ENCODE peak calls at places on chromosomes 2 and 18, in four cellular contexts. Z is PC-3, M is PC-9, K is fibroblast of lung. B is an unnamed sample.

GRCh38 chr2:240323601-240324291 is 111.7 kb upstream of the GPC1 start:
- DNase-seq in Z (no peak), M (no peak), K (no peak), B (no peak)

GRCh38 chr2:174561283-174562275 is 36.0 kb downstream of the WIPF1 start:
- DNase-seq in Z (no peak), M (no peak), K (peak; percentile 86), B (no peak)

GRCh38 chr2:168320267-168320666 is 72.9 kb upstream of the STK39 start:
- DNase-seq in Z (peak; percentile 73), M (no peak), K (no peak), B (peak; percentile 75)

GRCh38 chr2:109446531-109447131 is 167.1 kb downstream of the SEPTIN10 start:
- DNase-seq in Z (no peak), M (no peak), K (no peak), B (no peak)

GRCh38 chr2:108922141-108922915 is 66.7 kb downstream of the EDAR start:
- DNase-seq in Z (peak; percentile 80), M (peak; percentile 61), K (no peak), B (peak; percentile 91)

GRCh38 chr2:158120102-158120501 is 18.4 kb downstream of the UPP2 start:
- DNase-seq in Z (peak; percentile 30), M (no peak), K (no peak), B (no peak)

GRCh38 chr18:63260075-63260754 is 59.4 kb downstream of the BCL2 start:
- DNase-seq in Z (no peak), M (no peak), K (no peak), B (no peak)

GRCh38 chr2:39723946-39724827 is 54.9 kb downstream of the THUMPD2 start:
- DNase-seq in Z (no peak), M (no peak), K (no peak), B (no peak)

GRCh38 chr18:58411323-58411722 is 217.6 kb downstream of the ALPK2 start:
- DNase-seq in Z (no peak), M (no peak), K (no peak), B (no peak)

GRCh38 chr2:206392118-206392517 is 51.2 kb upstream of the ADAM23 start:
- DNase-seq in Z (peak; percentile 67), M (peak; percentile 24), K (peak; percentile 56), B (peak; percentile 55)

GRCh38 chr2:70750320-70750719 is 17.7 kb downstream of the ADD2 start:
- DNase-seq in Z (no peak), M (no peak), K (no peak), B (no peak)

GRCh38 chr18:371616-371998 is 103.8 kb upstream of the THOC1 start:
- DNase-seq in Z (no peak), M (no peak), K (no peak), B (no peak)

GRCh38 chr18:72336786-72337185 is 207.4 kb downstream of the CBLN2 start:
- DNase-seq in Z (no peak), M (no peak), K (no peak), B (no peak)

GRCh38 chr2:132448771-132449170 is 32.2 kb downstream of the GPR39 start:
- DNase-seq in Z (peak; percentile 66), M (no peak), K (peak; percentile 64), B (no peak)

GRCh38 chr18:62844850-62845643 is 129.7 kb downstream of the PHLPP1 start:
- DNase-seq in Z (no peak), M (no peak), K (no peak), B (no peak)

GRCh38 chr2:169159686-169160085 is 90.3 kb downstream of the DHRS9 start:
- DNase-seq in Z (no peak), M (no peak), K (no peak), B (no peak)

GRCh38 chr2:171522804-171523338 is 597 bp downstream of the CYBRD1 start:
- DNase-seq in Z (no peak), M (no peak), K (no peak), B (peak; percentile 32)

GRCh38 chr2:168896783-168897182 is 4.3 kb upstream of the G6PC2 start:
- DNase-seq in Z (no peak), M (no peak), K (no peak), B (no peak)

GRCh38 chr18:67300498-67300897 is 216.0 kb downstream of the DSEL start:
- DNase-seq in Z (no peak), M (no peak), K (no peak), B (peak; percentile 5)

GRCh38 chr2:104088745-104089144 is 765.2 kb upstream of the POU3F3 start:
- DNase-seq in Z (no peak), M (no peak), K (no peak), B (no peak)

GRCh38 chr2:233912799-233913423 is 4.3 kb upstream of the TRPM8 start:
- DNase-seq in Z (peak; percentile 48), M (peak; percentile 54), K (peak; percentile 31), B (peak; percentile 38)

GRCh38 chr18:12990662-12990976 is 543 bp upstream of the CEP192 start:
- DNase-seq in Z (no peak), M (no peak), K (no peak), B (no peak)

GRCh38 chr2:128591841-128592822 is 273.5 kb upstream of the HS6ST1 start:
- DNase-seq in Z (no peak), M (no peak), K (no peak), B (no peak)

GRCh38 chr2:239648607-239649006 is 247.8 kb upstream of the HDAC4 start:
- DNase-seq in Z (no peak), M (no peak), K (no peak), B (no peak)

GRCh38 chr2:239518286-239519080 is 117.7 kb upstream of the HDAC4 start:
- DNase-seq in Z (no peak), M (no peak), K (no peak), B (no peak)

GRCh38 chr2:67476808-67477790 is 80.0 kb downstream of the ETAA1 start:
- DNase-seq in Z (peak; percentile 76), M (no peak), K (peak; percentile 83), B (peak; percentile 41)

GRCh38 chr18:74389161-74389927 is 67.8 kb downstream of the DIPK1C start:
- DNase-seq in Z (no peak), M (no peak), K (no peak), B (no peak)

GRCh38 chr18:79680100-79680879 is 687 bp downstream of the CTDP1 start:
- DNase-seq in Z (peak; percentile 58), M (peak; percentile 14), K (peak; percentile 45), B (peak; percentile 44)

GRCh38 chr2:188399159-188399558 is 107.5 kb downstream of the GULP1 start:
- DNase-seq in Z (no peak), M (no peak), K (peak; percentile 26), B (no peak)

GRCh38 chr2:5694016-5694690 is 2.0 kb downstream of the SOX11 start:
- DNase-seq in Z (no peak), M (no peak), K (peak; percentile 27), B (no peak)

GRCh38 chr2:71389379-71390072 is 57.9 kb downstream of the ZNF638 start:
- DNase-seq in Z (no peak), M (no peak), K (no peak), B (no peak)

GRCh38 chr2:179861777-179862117 is 335 bp upstream of the ZNF385B start:
- DNase-seq in Z (peak; percentile 20), M (no peak), K (peak; percentile 19), B (peak; percentile 2)
- TF ChIP-seq EZH2 in Z (no peak), M (no peak), K (no peak), B (peak; percentile 51)

GRCh38 chr18:38940863-38941531 is 1375.4 kb upstream of the CELF4 start:
- DNase-seq in Z (peak; percentile 75), M (peak; percentile 15), K (peak; percentile 69), B (peak; percentile 98)
- H2AFZ ChIP-seq in Z (no peak overlapping the region), M (peak overlapping the region; percentile 74), K (no peak overlapping the region), B (no peak overlapping the region)

GRCh38 chr2:56985609-56986008 is 801.8 kb downstream of the CCDC85A start:
- DNase-seq in Z (no peak), M (no peak), K (peak; percentile 2), B (no peak)

DNA sequence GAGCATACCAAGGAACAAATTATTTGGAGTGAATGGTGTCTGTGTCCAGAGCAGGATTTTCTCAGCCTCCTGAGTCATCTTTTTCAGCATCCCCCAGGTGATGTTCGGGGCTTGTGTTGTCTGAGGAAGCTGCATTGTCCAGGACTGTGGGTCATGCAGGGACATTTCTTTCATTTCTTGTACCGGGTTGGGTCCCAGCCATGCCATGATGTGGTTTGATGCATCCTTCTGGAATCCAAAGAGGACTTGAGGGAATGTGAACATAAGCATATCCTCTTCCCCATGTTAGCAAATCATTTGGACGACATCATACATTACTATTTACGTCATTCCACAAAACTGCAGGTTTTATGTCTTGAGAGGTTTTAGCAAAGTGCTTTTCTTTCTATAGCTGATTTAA is 797.8 kb downstream of the CCDC85A start:
- DNase-seq in Z (peak; percentile 5), M (no peak), K (no peak), B (peak; percentile 2)
- TF ChIP-seq EZH2 in Z (no peak), M (no peak), K (no peak), B (no peak)

GRCh38 chr2:1782514-1782913 is 38.2 kb upstream of the PXDN start:
- DNase-seq in Z (no peak), M (no peak), K (no peak), B (no peak)
- H2AFZ ChIP-seq in Z (no peak overlapping the region), M (no peak overlapping the region), K (no peak overlapping the region), B (no peak overlapping the region)

GRCh38 chr2:10717630-10718029 is 3.8 kb upstream of the ATP6V1C2 start:
- DNase-seq in Z (peak; percentile 91), M (peak; percentile 74), K (peak; percentile 51), B (peak; percentile 85)

GRCh38 chr2:10720306-10720705 is 1.1 kb upstream of the ATP6V1C2 start:
- DNase-seq in Z (peak; percentile 57), M (no peak), K (no peak), B (peak; percentile 67)

GRCh38 chr2:10720983-10721343 is 467 bp upstream of the ATP6V1C2 start:
- DNase-seq in Z (no peak), M (no peak), K (no peak), B (no peak)

GRCh38 chr2:10721344-10722251 is at the start of gene ATP6V1C2:
- DNase-seq in Z (peak; percentile 40), M (peak; percentile 61), K (no peak), B (no peak)

GRCh38 chr2:10722252-10722825 is 909 bp downstream of the ATP6V1C2 start:
- DNase-seq in Z (no peak), M (no peak), K (no peak), B (no peak)
- TF ChIP-seq EZH2 in Z (no peak), M (no peak), K (peak; percentile 30), B (peak; percentile 63)

DNA sequence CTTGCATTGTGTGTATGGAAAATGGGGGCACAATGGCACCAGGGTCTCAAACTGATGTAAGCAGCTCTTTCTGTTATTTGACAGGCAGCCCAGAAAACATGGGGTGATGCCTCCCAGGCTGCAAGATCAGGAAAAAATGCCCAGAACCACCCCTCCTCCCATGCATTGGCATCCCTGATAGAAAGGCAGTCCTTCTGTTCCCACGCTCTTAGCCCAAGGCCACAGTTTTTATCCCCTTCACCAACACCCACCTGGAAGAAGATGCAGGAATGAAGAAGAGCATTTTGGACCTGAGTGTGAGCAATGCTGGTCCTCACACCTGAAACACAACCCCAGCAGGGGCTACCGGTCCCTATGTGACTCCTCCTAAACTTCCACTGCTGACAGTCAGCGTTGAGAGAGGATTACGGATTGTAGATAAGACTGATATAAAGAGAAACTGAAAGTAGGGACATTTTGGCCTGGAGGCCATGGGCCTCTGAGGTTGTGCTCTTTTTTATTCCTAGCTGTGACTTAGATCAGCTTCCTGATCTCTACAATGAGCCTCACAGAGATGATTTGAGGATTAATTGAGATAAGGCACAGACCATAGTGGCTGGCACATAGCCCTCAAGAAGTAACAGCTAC is 386.0 kb upstream of the ATP5MC3 start:
- DNase-seq in Z (no peak), M (no peak), K (no peak), B (no peak)
- H2AFZ ChIP-seq in Z (no peak overlapping the region), M (peak overlapping the region; percentile 30), K (peak overlapping the region; percentile 20), B (no peak overlapping the region)